ENCODE peak calls at places on chromosomes 4 and X, in five cellular contexts. U is mesenchymal stem cell, H is heart right ventricle, V is DND-41, F is right lobe of liver. N is an unnamed sample.

GRCh38 chrX:15985937-15986336 is 131.3 kb upstream of the AP1S2 start:
- DNase-seq in U (no peak), H (no peak), V (no peak), F (no peak), N (no peak)

GRCh38 chr4:166128452-166128851 is 255.4 kb downstream of the TLL1 start:
- DNase-seq in U (no peak), H (no peak), V (no peak), F (no peak), N (no peak)

GRCh38 chr4:140090215-140090731 is 63.7 kb downstream of the MAML3 start:
- DNase-seq in U (peak; percentile 54), H (no peak), V (no peak), F (no peak), N (no peak)

GRCh38 chrX:141176586-141177451 is at the start of gene LDOC1:
- DNase-seq in U (peak; percentile 76), H (peak; percentile 79), V (no peak), F (peak; percentile 51), N (peak; percentile 81)

GRCh38 chr4:25702848-25703247 is 47.2 kb downstream of the SLC34A2 start:
- DNase-seq in U (no peak), H (peak; percentile 17), V (no peak), F (no peak), N (peak; percentile 4)

GRCh38 chr4:148004228-148004813 is 272.4 kb downstream of the ARHGAP10 start:
- DNase-seq in U (no peak), H (peak; percentile 47), V (peak; percentile 33), F (peak; percentile 39), N (no peak)

GRCh38 chr4:105944535-105944934 is 49.3 kb downstream of the NPNT start:
- DNase-seq in U (no peak), H (no peak), V (no peak), F (no peak), N (no peak)

GRCh38 chrX:40371376-40371775 is 209.4 kb upstream of the ATP6AP2 start:
- DNase-seq in U (no peak), H (no peak), V (no peak), F (no peak), N (no peak)

GRCh38 chr4:8545439-8545765 is 34.8 kb upstream of the GPR78 start:
- DNase-seq in U (no peak), H (no peak), V (no peak), F (no peak), N (no peak)

GRCh38 chr4:111839186-111839585 is 306.1 kb upstream of the FAM241A start:
- DNase-seq in U (no peak), H (no peak), V (no peak), F (no peak), N (no peak)

GRCh38 chrX:43860646-43861370 is 21.4 kb downstream of the MAOB start:
- DNase-seq in U (peak; percentile 1), H (no peak), V (no peak), F (no peak), N (no peak)

GRCh38 chr4:76219299-76220055 is 5.9 kb upstream of the SCARB2 start:
- DNase-seq in U (peak; percentile 83), H (no peak), V (no peak), F (no peak), N (no peak)

GRCh38 chrX:8374041-8374825 is 90.4 kb upstream of the VCX3B start:
- DNase-seq in U (no peak), H (no peak), V (no peak), F (no peak), N (no peak)

GRCh38 chr4:154073107-154073817 is 284.4 kb upstream of the SFRP2 start:
- DNase-seq in U (peak; percentile 91), H (no peak), V (no peak), F (no peak), N (no peak)

GRCh38 chr4:88446124-88446523 is 10.8 kb upstream of the HERC5 start:
- DNase-seq in U (no peak), H (no peak), V (no peak), F (no peak), N (no peak)

GRCh38 chr4:68865178-68865638 is 49.4 kb downstream of the UGT2B10 start:
- DNase-seq in U (no peak), H (no peak), V (no peak), F (no peak), N (no peak)

GRCh38 chr4:25903905-25904747 is 9.9 kb upstream of the SMIM20 start:
- DNase-seq in U (no peak), H (no peak), V (no peak), F (no peak), N (peak; percentile 7)

GRCh38 chr4:54516556-54517215 is 141.1 kb upstream of the KIT start:
- DNase-seq in U (no peak), H (peak; percentile 28), V (no peak), F (no peak), N (no peak)

GRCh38 chr4:158948071-158948470 is 154.8 kb upstream of the RAPGEF2 start:
- DNase-seq in U (no peak), H (no peak), V (no peak), F (no peak), N (no peak)

GRCh38 chr4:56387023-56388001 is at the start of gene AASDH:
- DNase-seq in U (peak; percentile 97), H (peak; percentile 93), V (peak; percentile 93), F (peak; percentile 89), N (peak; percentile 91)

GRCh38 chr4:56389558-56389957 is 2.3 kb upstream of the AASDH start:
- DNase-seq in U (no peak), H (no peak), V (no peak), F (no peak), N (no peak)

GRCh38 chr4:56386091-56386490 is 1.2 kb downstream of the AASDH start:
- DNase-seq in U (no peak), H (no peak), V (no peak), F (no peak), N (no peak)

GRCh38 chr4:56391270-56391669 is 4.0 kb upstream of the AASDH start:
- DNase-seq in U (no peak), H (no peak), V (no peak), F (no peak), N (no peak)

GRCh38 chr4:56388311-56388710 is 1.0 kb upstream of the AASDH start:
- DNase-seq in U (peak; percentile 12), H (no peak), V (no peak), F (no peak), N (no peak)
- H3K27ac ChIP-seq in U (no peak overlapping the region), H (peak overlapping the region; percentile 91), V (peak overlapping the region; percentile 93), F (no peak overlapping the region), N (no peak overlapping the region)

GRCh38 chr4:80233390-80233789 is 33.1 kb upstream of the FGF5 start:
- DNase-seq in U (no peak), H (no peak), V (no peak), F (no peak), N (no peak)

GRCh38 chr4:80239480-80239879 is 27.0 kb upstream of the FGF5 start:
- DNase-seq in U (peak; percentile 37), H (no peak), V (no peak), F (no peak), N (no peak)

GRCh38 chr4:80237992-80238391 is 28.5 kb upstream of the FGF5 start:
- DNase-seq in U (peak; percentile 82), H (no peak), V (no peak), F (no peak), N (no peak)

GRCh38 chr4:80232707-80233370 is 33.6 kb upstream of the FGF5 start:
- DNase-seq in U (no peak), H (no peak), V (no peak), F (no peak), N (no peak)

DNA sequence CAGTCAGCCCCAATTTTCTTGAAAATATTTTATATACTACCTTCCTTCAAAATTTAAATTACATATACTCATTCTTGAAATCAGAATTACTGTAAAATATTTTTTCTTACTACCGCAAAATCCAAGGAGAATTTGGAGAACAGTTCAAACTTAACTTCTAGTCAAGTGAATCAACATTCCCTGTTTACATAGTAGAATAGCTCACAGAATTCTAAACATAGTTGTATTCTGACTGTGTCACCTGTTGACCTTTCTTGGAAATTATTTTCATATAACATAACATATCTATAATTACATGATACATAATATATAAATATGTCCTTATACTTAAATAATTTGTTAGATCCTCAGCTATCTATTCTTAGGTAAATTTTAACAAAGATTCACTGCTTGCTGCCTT is 31.0 kb upstream of the FGF5 start:
- DNase-seq in U (no peak), H (no peak), V (no peak), F (no peak), N (no peak)
- H3K27ac ChIP-seq in U (peak overlapping the region; percentile 86), H (no peak overlapping the region), V (no peak overlapping the region), F (no peak overlapping the region), N (no peak overlapping the region)

GRCh38 chr4:41258783-41259182 is 2.1 kb downstream of the UCHL1 start:
- DNase-seq in U (peak; percentile 84), H (no peak), V (no peak), F (no peak), N (peak; percentile 17)
- H3K27ac ChIP-seq in U (no peak overlapping the region), H (no peak overlapping the region), V (no peak overlapping the region), F (no peak overlapping the region), N (peak overlapping the region; percentile 65)

GRCh38 chrX:9518896-9519295 is 54.0 kb downstream of the TBL1X start:
- DNase-seq in U (no peak), H (no peak), V (no peak), F (no peak), N (no peak)

GRCh38 chrX:9517062-9517461 is 52.2 kb downstream of the TBL1X start:
- DNase-seq in U (no peak), H (no peak), V (no peak), F (no peak), N (no peak)

GRCh38 chrX:9516635-9517034 is 51.8 kb downstream of the TBL1X start:
- DNase-seq in U (no peak), H (no peak), V (no peak), F (no peak), N (no peak)

GRCh38 chrX:9515973-9516538 is 51.2 kb downstream of the TBL1X start:
- DNase-seq in U (no peak), H (no peak), V (no peak), F (no peak), N (no peak)

GRCh38 chrX:9515464-9515863 is 50.6 kb downstream of the TBL1X start:
- DNase-seq in U (no peak), H (no peak), V (no peak), F (no peak), N (no peak)
- H3K27ac ChIP-seq in U (no peak overlapping the region), H (no peak overlapping the region), V (no peak overlapping the region), F (no peak overlapping the region), N (no peak overlapping the region)

GRCh38 chr4:83149885-83150562 is 35.5 kb upstream of the PLAC8 start:
- DNase-seq in U (no peak), H (no peak), V (no peak), F (no peak), N (no peak)

GRCh38 chr4:83151645-83152044 is 37.1 kb upstream of the PLAC8 start:
- DNase-seq in U (no peak), H (no peak), V (no peak), F (no peak), N (no peak)

GRCh38 chr4:83153312-83153915 is 38.9 kb upstream of the PLAC8 start:
- DNase-seq in U (no peak), H (no peak), V (no peak), F (no peak), N (no peak)

GRCh38 chr4:83150563-83151330 is 36.2 kb upstream of the PLAC8 start:
- DNase-seq in U (no peak), H (no peak), V (no peak), F (no peak), N (no peak)

DNA sequence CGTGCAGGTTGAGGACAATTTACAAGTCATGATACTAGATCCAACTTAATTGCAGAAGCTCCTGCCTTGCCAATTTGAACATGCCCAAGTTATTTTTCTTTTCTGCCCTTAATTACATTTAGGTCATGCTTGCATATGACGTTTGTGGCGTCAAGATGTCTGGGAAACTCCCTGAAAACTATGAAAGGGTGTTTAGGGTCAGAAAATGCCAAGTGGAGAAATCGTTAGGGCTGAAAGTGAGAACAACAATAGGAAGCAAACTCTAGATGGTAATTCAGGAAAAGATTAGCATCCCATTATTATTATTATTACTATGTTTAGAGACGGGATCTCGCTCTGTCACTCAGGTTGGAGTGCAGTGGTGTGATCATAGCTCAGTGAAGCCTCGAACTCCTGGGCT is 38.2 kb upstream of the PLAC8 start:
- DNase-seq in U (no peak), H (no peak), V (no peak), F (no peak), N (no peak)
- H3K27ac ChIP-seq in U (no peak overlapping the region), H (no peak overlapping the region), V (no peak overlapping the region), F (no peak overlapping the region), N (no peak overlapping the region)

N was measured in caudate nucleus.